ENCODE peak calls at places on chromosomes 16 and 17, in seven cellular contexts. One of them, this sample, is unnamed.

GRCh38 chr16:14489460-14489859 is 140.6 kb downstream of the PARN start:
- DNase-seq in smooth muscle cell of the brain vasculature: no peak
- DNase-seq in erythroblast: peak
- DNase-seq in stimulated activated naive CD8-positive, alpha-beta T cell treated with anti-CD3 and anti-CD28 coated beads, Interleukin-15, Interleukin-2, amounts not matched to agents 100 U/mL and 50 U/mL, for 24 hours: no peak
- DNase-seq in NCI-H1436: no peak
- DNase-seq in neural crest cell: no peak
- DNase-seq in activated CD4-positive, alpha-beta T cell treated with anti-CD3 and anti-CD28 coated beads, Interleukin-2, amount 10 ng/mL, durations not matched to agents 7 days and 5 days: no peak
- DNase-seq in this sample: no peak

GRCh38 chr16:85055503-85056210 is 28.1 kb downstream of the KIAA0513 start:
- DNase-seq in smooth muscle cell of the brain vasculature: no peak
- DNase-seq in erythroblast: peak
- DNase-seq in stimulated activated naive CD8-positive, alpha-beta T cell treated with anti-CD3 and anti-CD28 coated beads, Interleukin-15, Interleukin-2, amounts not matched to agents 100 U/mL and 50 U/mL, for 24 hours: peak
- DNase-seq in NCI-H1436: no peak
- DNase-seq in neural crest cell: no peak
- DNase-seq in activated CD4-positive, alpha-beta T cell treated with anti-CD3 and anti-CD28 coated beads, Interleukin-2, amount 10 ng/mL, durations not matched to agents 7 days and 5 days: peak
- DNase-seq in this sample: no peak

GRCh38 chr17:47978324-47978723 is 7.4 kb downstream of the CDK5RAP3 start:
- DNase-seq in smooth muscle cell of the brain vasculature: no peak
- DNase-seq in erythroblast: peak
- DNase-seq in stimulated activated naive CD8-positive, alpha-beta T cell treated with anti-CD3 and anti-CD28 coated beads, Interleukin-15, Interleukin-2, amounts not matched to agents 100 U/mL and 50 U/mL, for 24 hours: peak
- DNase-seq in NCI-H1436: peak
- DNase-seq in neural crest cell: peak
- DNase-seq in activated CD4-positive, alpha-beta T cell treated with anti-CD3 and anti-CD28 coated beads, Interleukin-2, amount 10 ng/mL, durations not matched to agents 7 days and 5 days: peak
- DNase-seq in this sample: no peak

GRCh38 chr16:26598989-26599785 is 467.5 kb upstream of the C16orf82 start:
- DNase-seq in smooth muscle cell of the brain vasculature: no peak
- DNase-seq in erythroblast: no peak
- DNase-seq in stimulated activated naive CD8-positive, alpha-beta T cell treated with anti-CD3 and anti-CD28 coated beads, Interleukin-15, Interleukin-2, amounts not matched to agents 100 U/mL and 50 U/mL, for 24 hours: no peak
- DNase-seq in NCI-H1436: no peak
- DNase-seq in neural crest cell: no peak
- DNase-seq in activated CD4-positive, alpha-beta T cell treated with anti-CD3 and anti-CD28 coated beads, Interleukin-2, amount 10 ng/mL, durations not matched to agents 7 days and 5 days: no peak
- DNase-seq in this sample: no peak

GRCh38 chr16:87317766-87318121 is 552 bp upstream of the C16orf95 start:
- DNase-seq in smooth muscle cell of the brain vasculature: no peak
- DNase-seq in erythroblast: peak
- DNase-seq in stimulated activated naive CD8-positive, alpha-beta T cell treated with anti-CD3 and anti-CD28 coated beads, Interleukin-15, Interleukin-2, amounts not matched to agents 100 U/mL and 50 U/mL, for 24 hours: peak
- DNase-seq in NCI-H1436: no peak
- DNase-seq in neural crest cell: no peak
- DNase-seq in activated CD4-positive, alpha-beta T cell treated with anti-CD3 and anti-CD28 coated beads, Interleukin-2, amount 10 ng/mL, durations not matched to agents 7 days and 5 days: peak
- DNase-seq in this sample: no peak

GRCh38 chr16:63617047-63617989 is 1504.5 kb downstream of the CDH11 start:
- DNase-seq in smooth muscle cell of the brain vasculature: no peak
- DNase-seq in erythroblast: no peak
- DNase-seq in stimulated activated naive CD8-positive, alpha-beta T cell treated with anti-CD3 and anti-CD28 coated beads, Interleukin-15, Interleukin-2, amounts not matched to agents 100 U/mL and 50 U/mL, for 24 hours: no peak
- DNase-seq in NCI-H1436: no peak
- DNase-seq in neural crest cell: no peak
- DNase-seq in activated CD4-positive, alpha-beta T cell treated with anti-CD3 and anti-CD28 coated beads, Interleukin-2, amount 10 ng/mL, durations not matched to agents 7 days and 5 days: no peak
- DNase-seq in this sample: no peak

GRCh38 chr17:73532441-73532901 is 111.8 kb downstream of the SDK2 start:
- DNase-seq in smooth muscle cell of the brain vasculature: no peak
- DNase-seq in erythroblast: no peak
- DNase-seq in stimulated activated naive CD8-positive, alpha-beta T cell treated with anti-CD3 and anti-CD28 coated beads, Interleukin-15, Interleukin-2, amounts not matched to agents 100 U/mL and 50 U/mL, for 24 hours: no peak
- DNase-seq in NCI-H1436: peak
- DNase-seq in neural crest cell: no peak
- DNase-seq in activated CD4-positive, alpha-beta T cell treated with anti-CD3 and anti-CD28 coated beads, Interleukin-2, amount 10 ng/mL, durations not matched to agents 7 days and 5 days: no peak
- DNase-seq in this sample: no peak

GRCh38 chr16:67349172-67349571 is 22.6 kb downstream of the LRRC36 start:
- DNase-seq in smooth muscle cell of the brain vasculature: no peak
- DNase-seq in erythroblast: peak
- DNase-seq in stimulated activated naive CD8-positive, alpha-beta T cell treated with anti-CD3 and anti-CD28 coated beads, Interleukin-15, Interleukin-2, amounts not matched to agents 100 U/mL and 50 U/mL, for 24 hours: no peak
- DNase-seq in NCI-H1436: peak
- DNase-seq in neural crest cell: no peak
- DNase-seq in activated CD4-positive, alpha-beta T cell treated with anti-CD3 and anti-CD28 coated beads, Interleukin-2, amount 10 ng/mL, durations not matched to agents 7 days and 5 days: no peak
- DNase-seq in this sample: no peak

GRCh38 chr17:68580236-68580903 is 20.8 kb downstream of the FAM20A start:
- DNase-seq in smooth muscle cell of the brain vasculature: no peak
- DNase-seq in erythroblast: no peak
- DNase-seq in stimulated activated naive CD8-positive, alpha-beta T cell treated with anti-CD3 and anti-CD28 coated beads, Interleukin-15, Interleukin-2, amounts not matched to agents 100 U/mL and 50 U/mL, for 24 hours: no peak
- DNase-seq in NCI-H1436: no peak
- DNase-seq in neural crest cell: no peak
- DNase-seq in activated CD4-positive, alpha-beta T cell treated with anti-CD3 and anti-CD28 coated beads, Interleukin-2, amount 10 ng/mL, durations not matched to agents 7 days and 5 days: no peak
- DNase-seq in this sample: no peak

GRCh38 chr17:45334701-45335677 is 18.2 kb upstream of the MAP3K14 start:
- DNase-seq in smooth muscle cell of the brain vasculature: no peak
- DNase-seq in erythroblast: no peak
- DNase-seq in stimulated activated naive CD8-positive, alpha-beta T cell treated with anti-CD3 and anti-CD28 coated beads, Interleukin-15, Interleukin-2, amounts not matched to agents 100 U/mL and 50 U/mL, for 24 hours: peak
- DNase-seq in NCI-H1436: no peak
- DNase-seq in neural crest cell: no peak
- DNase-seq in activated CD4-positive, alpha-beta T cell treated with anti-CD3 and anti-CD28 coated beads, Interleukin-2, amount 10 ng/mL, durations not matched to agents 7 days and 5 days: no peak
- DNase-seq in this sample: no peak

GRCh38 chr17:83154311-83155127 is 75.1 kb downstream of the METRNL start:
- DNase-seq in smooth muscle cell of the brain vasculature: no peak
- DNase-seq in erythroblast: no peak
- DNase-seq in stimulated activated naive CD8-positive, alpha-beta T cell treated with anti-CD3 and anti-CD28 coated beads, Interleukin-15, Interleukin-2, amounts not matched to agents 100 U/mL and 50 U/mL, for 24 hours: no peak
- DNase-seq in NCI-H1436: no peak
- DNase-seq in neural crest cell: no peak
- DNase-seq in activated CD4-positive, alpha-beta T cell treated with anti-CD3 and anti-CD28 coated beads, Interleukin-2, amount 10 ng/mL, durations not matched to agents 7 days and 5 days: no peak
- DNase-seq in this sample: no peak

GRCh38 chr17:76466775-76467130 is 650 bp upstream of the AANAT start:
- DNase-seq in smooth muscle cell of the brain vasculature: no peak
- DNase-seq in erythroblast: no peak
- DNase-seq in stimulated activated naive CD8-positive, alpha-beta T cell treated with anti-CD3 and anti-CD28 coated beads, Interleukin-15, Interleukin-2, amounts not matched to agents 100 U/mL and 50 U/mL, for 24 hours: no peak
- DNase-seq in NCI-H1436: no peak
- DNase-seq in neural crest cell: no peak
- DNase-seq in activated CD4-positive, alpha-beta T cell treated with anti-CD3 and anti-CD28 coated beads, Interleukin-2, amount 10 ng/mL, durations not matched to agents 7 days and 5 days: no peak
- DNase-seq in this sample: no peak

GRCh38 chr16:2033057-2033911 is 6.6 kb downstream of the NHERF2 start:
- DNase-seq in smooth muscle cell of the brain vasculature: no peak
- DNase-seq in erythroblast: no peak
- DNase-seq in stimulated activated naive CD8-positive, alpha-beta T cell treated with anti-CD3 and anti-CD28 coated beads, Interleukin-15, Interleukin-2, amounts not matched to agents 100 U/mL and 50 U/mL, for 24 hours: no peak
- DNase-seq in NCI-H1436: no peak
- DNase-seq in neural crest cell: no peak
- DNase-seq in activated CD4-positive, alpha-beta T cell treated with anti-CD3 and anti-CD28 coated beads, Interleukin-2, amount 10 ng/mL, durations not matched to agents 7 days and 5 days: no peak
- DNase-seq in this sample: no peak

GRCh38 chr16:86708431-86708830 is 130.1 kb downstream of the FOXL1 start:
- DNase-seq in smooth muscle cell of the brain vasculature: no peak
- DNase-seq in erythroblast: no peak
- DNase-seq in stimulated activated naive CD8-positive, alpha-beta T cell treated with anti-CD3 and anti-CD28 coated beads, Interleukin-15, Interleukin-2, amounts not matched to agents 100 U/mL and 50 U/mL, for 24 hours: no peak
- DNase-seq in NCI-H1436: no peak
- DNase-seq in neural crest cell: no peak
- DNase-seq in activated CD4-positive, alpha-beta T cell treated with anti-CD3 and anti-CD28 coated beads, Interleukin-2, amount 10 ng/mL, durations not matched to agents 7 days and 5 days: no peak
- DNase-seq in this sample: no peak

GRCh38 chr16:27286446-27286845 is 17.9 kb upstream of the NSMCE1 start:
- DNase-seq in smooth muscle cell of the brain vasculature: peak
- DNase-seq in erythroblast: no peak
- DNase-seq in stimulated activated naive CD8-positive, alpha-beta T cell treated with anti-CD3 and anti-CD28 coated beads, Interleukin-15, Interleukin-2, amounts not matched to agents 100 U/mL and 50 U/mL, for 24 hours: no peak
- DNase-seq in NCI-H1436: no peak
- DNase-seq in neural crest cell: no peak
- DNase-seq in activated CD4-positive, alpha-beta T cell treated with anti-CD3 and anti-CD28 coated beads, Interleukin-2, amount 10 ng/mL, durations not matched to agents 7 days and 5 days: no peak
- DNase-seq in this sample: peak

GRCh38 chr16:85615014-85615851 is 2.1 kb downstream of the GSE1 start:
- DNase-seq in smooth muscle cell of the brain vasculature: no peak
- DNase-seq in erythroblast: peak
- DNase-seq in stimulated activated naive CD8-positive, alpha-beta T cell treated with anti-CD3 and anti-CD28 coated beads, Interleukin-15, Interleukin-2, amounts not matched to agents 100 U/mL and 50 U/mL, for 24 hours: peak
- DNase-seq in NCI-H1436: no peak
- DNase-seq in neural crest cell: no peak
- DNase-seq in activated CD4-positive, alpha-beta T cell treated with anti-CD3 and anti-CD28 coated beads, Interleukin-2, amount 10 ng/mL, durations not matched to agents 7 days and 5 days: peak
- DNase-seq in this sample: no peak

GRCh38 chr17:79159471-79159870 is 84.8 kb downstream of the ENGASE start:
- DNase-seq in smooth muscle cell of the brain vasculature: no peak
- DNase-seq in erythroblast: no peak
- DNase-seq in stimulated activated naive CD8-positive, alpha-beta T cell treated with anti-CD3 and anti-CD28 coated beads, Interleukin-15, Interleukin-2, amounts not matched to agents 100 U/mL and 50 U/mL, for 24 hours: no peak
- DNase-seq in NCI-H1436: no peak
- DNase-seq in neural crest cell: no peak
- DNase-seq in activated CD4-positive, alpha-beta T cell treated with anti-CD3 and anti-CD28 coated beads, Interleukin-2, amount 10 ng/mL, durations not matched to agents 7 days and 5 days: no peak
- DNase-seq in this sample: no peak

GRCh38 chr17:60106377-60107059 is 27.8 kb upstream of the HEATR6 start:
- DNase-seq in smooth muscle cell of the brain vasculature: no peak
- DNase-seq in erythroblast: no peak
- DNase-seq in stimulated activated naive CD8-positive, alpha-beta T cell treated with anti-CD3 and anti-CD28 coated beads, Interleukin-15, Interleukin-2, amounts not matched to agents 100 U/mL and 50 U/mL, for 24 hours: no peak
- DNase-seq in NCI-H1436: no peak
- DNase-seq in neural crest cell: no peak
- DNase-seq in activated CD4-positive, alpha-beta T cell treated with anti-CD3 and anti-CD28 coated beads, Interleukin-2, amount 10 ng/mL, durations not matched to agents 7 days and 5 days: no peak
- DNase-seq in this sample: no peak

GRCh38 chr16:85286066-85286712 is 173.9 kb upstream of the CIBAR2 start:
- DNase-seq in smooth muscle cell of the brain vasculature: no peak
- DNase-seq in erythroblast: no peak
- DNase-seq in stimulated activated naive CD8-positive, alpha-beta T cell treated with anti-CD3 and anti-CD28 coated beads, Interleukin-15, Interleukin-2, amounts not matched to agents 100 U/mL and 50 U/mL, for 24 hours: no peak
- DNase-seq in NCI-H1436: no peak
- DNase-seq in neural crest cell: no peak
- DNase-seq in activated CD4-positive, alpha-beta T cell treated with anti-CD3 and anti-CD28 coated beads, Interleukin-2, amount 10 ng/mL, durations not matched to agents 7 days and 5 days: no peak
- DNase-seq in this sample: no peak

GRCh38 chr16:10646581-10647263 is 48.0 kb downstream of the TEKT5 start:
- DNase-seq in smooth muscle cell of the brain vasculature: no peak
- DNase-seq in erythroblast: peak
- DNase-seq in stimulated activated naive CD8-positive, alpha-beta T cell treated with anti-CD3 and anti-CD28 coated beads, Interleukin-15, Interleukin-2, amounts not matched to agents 100 U/mL and 50 U/mL, for 24 hours: no peak
- DNase-seq in NCI-H1436: no peak
- DNase-seq in neural crest cell: no peak
- DNase-seq in activated CD4-positive, alpha-beta T cell treated with anti-CD3 and anti-CD28 coated beads, Interleukin-2, amount 10 ng/mL, durations not matched to agents 7 days and 5 days: no peak
- DNase-seq in this sample: no peak

GRCh38 chr17:4872786-4873185 is 26.6 kb upstream of the C17orf107 start:
- DNase-seq in smooth muscle cell of the brain vasculature: no peak
- DNase-seq in erythroblast: no peak
- DNase-seq in stimulated activated naive CD8-positive, alpha-beta T cell treated with anti-CD3 and anti-CD28 coated beads, Interleukin-15, Interleukin-2, amounts not matched to agents 100 U/mL and 50 U/mL, for 24 hours: no peak
- DNase-seq in NCI-H1436: no peak
- DNase-seq in neural crest cell: no peak
- DNase-seq in activated CD4-positive, alpha-beta T cell treated with anti-CD3 and anti-CD28 coated beads, Interleukin-2, amount 10 ng/mL, durations not matched to agents 7 days and 5 days: no peak
- DNase-seq in this sample: no peak

GRCh38 chr17:5545051-5545987 is 39.0 kb downstream of the NLRP1 start:
- DNase-seq in smooth muscle cell of the brain vasculature: no peak
- DNase-seq in erythroblast: no peak
- DNase-seq in stimulated activated naive CD8-positive, alpha-beta T cell treated with anti-CD3 and anti-CD28 coated beads, Interleukin-15, Interleukin-2, amounts not matched to agents 100 U/mL and 50 U/mL, for 24 hours: no peak
- DNase-seq in NCI-H1436: no peak
- DNase-seq in neural crest cell: no peak
- DNase-seq in activated CD4-positive, alpha-beta T cell treated with anti-CD3 and anti-CD28 coated beads, Interleukin-2, amount 10 ng/mL, durations not matched to agents 7 days and 5 days: no peak
- DNase-seq in this sample: no peak

GRCh38 chr16:79351927-79352326 is 248.6 kb downstream of the MAF start:
- DNase-seq in smooth muscle cell of the brain vasculature: no peak
- DNase-seq in erythroblast: no peak
- DNase-seq in stimulated activated naive CD8-positive, alpha-beta T cell treated with anti-CD3 and anti-CD28 coated beads, Interleukin-15, Interleukin-2, amounts not matched to agents 100 U/mL and 50 U/mL, for 24 hours: no peak
- DNase-seq in NCI-H1436: no peak
- DNase-seq in neural crest cell: no peak
- DNase-seq in activated CD4-positive, alpha-beta T cell treated with anti-CD3 and anti-CD28 coated beads, Interleukin-2, amount 10 ng/mL, durations not matched to agents 7 days and 5 days: no peak
- DNase-seq in this sample: no peak

This sample was measured in Panc1.